ENCODE peak calls at places on chromosomes 3 and 15, in five cellular contexts. N, K, T, S and M are unnamed samples.

GRCh38 chr15:60780147-60780546 is 301.2 kb upstream of the ICE2 start:
- DNase-seq in N (no peak), K (no peak), T (no peak), S (no peak), M (no peak)

GRCh38 chr3:159762238-159762637 is 226.4 kb upstream of the IL12A start:
- DNase-seq in N (peak; percentile 64), K (peak; percentile 77), T (no peak), S (no peak), M (no peak)

GRCh38 chr3:197151562-197151961 is 121.9 kb upstream of the MELTF start:
- DNase-seq in N (peak; percentile 84), K (peak; percentile 49), T (no peak), S (no peak), M (peak; percentile 10)

GRCh38 chr3:57006949-57007419 is 53.5 kb upstream of the SPATA12 start:
- DNase-seq in N (no peak), K (peak; percentile 33), T (no peak), S (no peak), M (no peak)

GRCh38 chr3:63051920-63052319 is 176.7 kb upstream of the CADPS start:
- DNase-seq in N (peak; percentile 92), K (peak; percentile 6), T (no peak), S (no peak), M (no peak)

GRCh38 chr3:171790898-171791694 is 19.2 kb downstream of the PLD1 start:
- DNase-seq in N (peak; percentile 75), K (no peak), T (no peak), S (no peak), M (no peak)

GRCh38 chr3:151316267-151316991 is at the start of gene GPR87:
- DNase-seq in N (peak; percentile 3), K (no peak), T (no peak), S (no peak), M (peak; percentile 87)

GRCh38 chr3:160981217-160981938 is 123.8 kb downstream of the B3GALNT1 start:
- DNase-seq in N (peak; percentile 7), K (no peak), T (peak; percentile 17), S (no peak), M (no peak)

GRCh38 chr3:50913279-50913678 is 238.6 kb downstream of the DOCK3 start:
- DNase-seq in N (no peak), K (no peak), T (no peak), S (no peak), M (no peak)

GRCh38 chr3:197031315-197032285 is 2.0 kb upstream of the MELTF start:
- DNase-seq in N (peak; percentile 99), K (peak; percentile 96), T (no peak), S (no peak), M (peak; percentile 96)

GRCh38 chr15:38622908-38623307 is 58.3 kb upstream of the RASGRP1 start:
- DNase-seq in N (no peak), K (no peak), T (no peak), S (no peak), M (no peak)

GRCh38 chr3:153338487-153338886 is 176.5 kb downstream of the RAP2B start:
- DNase-seq in N (peak; percentile 60), K (no peak), T (no peak), S (no peak), M (no peak)

GRCh38 chr3:10204921-10205320 is 40.2 kb downstream of the IRAK2 start:
- DNase-seq in N (peak; percentile 51), K (no peak), T (no peak), S (no peak), M (no peak)

GRCh38 chr15:88529021-88529630 is 17.4 kb downstream of the DET1 start:
- DNase-seq in N (peak; percentile 26), K (no peak), T (no peak), S (no peak), M (no peak)

GRCh38 chr15:97009036-97009555 is 678.6 kb downstream of the NR2F2 start:
- DNase-seq in N (no peak), K (no peak), T (no peak), S (no peak), M (peak; percentile 86)

GRCh38 chr3:28575748-28576589 is 227.3 kb upstream of the AZI2 start:
- DNase-seq in N (peak; percentile 14), K (peak; percentile 5), T (no peak), S (no peak), M (no peak)

GRCh38 chr3:39344746-39345344 is 15.3 kb downstream of the CCR8 start:
- DNase-seq in N (peak; percentile 4), K (no peak), T (no peak), S (no peak), M (no peak)

GRCh38 chr3:72033709-72034428 is 248.9 kb upstream of the PROK2 start:
- DNase-seq in N (no peak), K (no peak), T (no peak), S (no peak), M (no peak)

GRCh38 chr3:39126532-39127071 is 19.1 kb downstream of the TTC21A start:
- DNase-seq in N (peak; percentile 63), K (peak; percentile 60), T (peak; percentile 45), S (no peak), M (no peak)

GRCh38 chr3:25508901-25509300 is 80.8 kb downstream of the RARB start:
- DNase-seq in N (peak; percentile 91), K (peak; percentile 26), T (no peak), S (no peak), M (peak; percentile 56)

GRCh38 chr3:129116482-129116946 is 5.1 kb downstream of the RAB43 start:
- DNase-seq in N (peak; percentile 7), K (no peak), T (no peak), S (no peak), M (no peak)

GRCh38 chr3:159472611-159473010 is 516.0 kb upstream of the IL12A start:
- DNase-seq in N (peak; percentile 10), K (no peak), T (no peak), S (no peak), M (no peak)